ENCODE peak calls at places on chromosome 9, in nine cellular contexts. A is mesothelial cell of epicardium, X is NCI-H1417, P is fibroblast of pulmonary artery, D is heart left ventricle, I is astrocyte of the spinal cord, Z is iPS DF 19.7, U is endothelial cell, F is caudate nucleus. K is an unnamed sample.

GRCh38 chr9:373759-374206 is 159.1 kb downstream of the DOCK8 start:
- DNase-seq in X (no peak), P (no peak), I (no peak), U (no peak), A (no peak), Z (no peak), D (no peak), F (no peak), K (no peak)

GRCh38 chr9:30299126-30299780 is 2085.2 kb upstream of the ACO1 start:
- DNase-seq in X (no peak), U (no peak), D (peak), I (no peak), P (no peak), A (no peak), F (no peak), Z (no peak), K (no peak)

GRCh38 chr9:31394040-31394473 is 990.4 kb upstream of the ACO1 start:
- DNase-seq in U (no peak), A (no peak), X (peak), F (no peak), D (no peak), P (peak), Z (no peak), I (peak), K (no peak)

GRCh38 chr9:2771661-2772060 is 54.4 kb downstream of the KCNV2 start:
- DNase-seq in F (no peak), Z (no peak), D (no peak), U (no peak), P (no peak), X (no peak), I (no peak), A (no peak), K (no peak)

GRCh38 chr9:8816361-8816760 is 1016.8 kb upstream of the DMAC1 start:
- DNase-seq in F (no peak), D (no peak), Z (peak), X (peak), U (peak), A (no peak), I (no peak), P (no peak), K (no peak)

GRCh38 chr9:125758986-125759811 is 12.0 kb downstream of the PBX3 start:
- DNase-seq in F (peak), D (peak), X (peak), Z (no peak), U (no peak), P (no peak), A (no peak), I (peak), K (no peak)

GRCh38 chr9:74498616-74499095 is 1.5 kb downstream of the RORB start:
- DNase-seq in A (peak), P (no peak), X (no peak), D (no peak), I (no peak), U (peak), F (no peak), Z (no peak), K (no peak)

GRCh38 chr9:136629879-136630661 is 32.6 kb upstream of the EGFL7 start:
- DNase-seq in Z (no peak), F (peak), U (peak), I (peak), A (peak), P (peak), D (peak), X (peak), K (peak)

GRCh38 chr9:28249424-28249823 is 676.1 kb upstream of the C9orf72 start:
- DNase-seq in I (no peak), F (no peak), X (no peak), D (no peak), P (no peak), A (no peak), U (no peak), Z (no peak), K (no peak)

GRCh38 chr9:19124430-19124793 is 2.9 kb downstream of the PLIN2 start:
- DNase-seq in U (no peak), D (no peak), X (no peak), Z (no peak), P (no peak), I (no peak), F (no peak), A (no peak), K (no peak)

GRCh38 chr9:126724226-126724625 is 80.6 kb upstream of the ZBTB43 start:
- DNase-seq in U (no peak), I (no peak), A (no peak), F (no peak), D (peak), X (no peak), P (no peak), Z (no peak), K (no peak)

GRCh38 chr9:75085640-75086039 is 2.3 kb downstream of the NMRK1 start:
- DNase-seq in P (no peak), X (no peak), A (no peak), U (no peak), I (no peak), D (no peak), Z (no peak), F (no peak), K (no peak)

GRCh38 chr9:122518841-122519240 is at the start of gene OR1J4:
- DNase-seq in F (no peak), D (no peak), I (no peak), U (no peak), Z (no peak), P (no peak), X (no peak), A (no peak), K (no peak)

GRCh38 chr9:128422783-128423150 is 2.1 kb downstream of the CERCAM start:
- DNase-seq in D (no peak), P (no peak), U (no peak), I (no peak), Z (no peak), F (no peak), A (no peak), X (no peak), K (no peak)

GRCh38 chr9:79471577-79472543 is 99.9 kb upstream of the TLE4 start:
- DNase-seq in X (peak), D (peak), P (peak), F (peak), U (no peak), I (peak), Z (no peak), A (no peak), K (no peak)

GRCh38 chr9:26856413-26857032 is 36.1 kb downstream of the CAAP1 start:
- DNase-seq in D (no peak), X (peak), Z (peak), P (peak), I (peak), A (no peak), F (no peak), U (peak), K (no peak)

GRCh38 chr9:113501129-113501686 is 37.7 kb downstream of the RGS3 start:
- DNase-seq in P (peak), I (no peak), U (peak), D (peak), Z (no peak), X (no peak), F (no peak), A (no peak), K (no peak)

GRCh38 chr9:79663299-79663698 is 91.5 kb downstream of the TLE4 start:
- DNase-seq in D (no peak), X (no peak), P (no peak), I (peak), U (no peak), A (no peak), F (no peak), Z (no peak), K (no peak)

GRCh38 chr9:70044450-70045307 is 1.0 kb downstream of the MAMDC2 start:
- DNase-seq in I (peak), U (peak), X (peak), Z (no peak), A (no peak), P (peak), F (no peak), D (no peak), K (no peak)

GRCh38 chr9:118222375-118222774 is 518.2 kb downstream of the TLR4 start:
- DNase-seq in X (no peak), U (peak), F (peak), A (no peak), I (no peak), P (no peak), Z (peak), D (no peak), K (no peak)

GRCh38 chr9:37350486-37351190 is 71.9 kb upstream of the GRHPR start:
- DNase-seq in D (no peak), X (no peak), F (no peak), P (peak), A (no peak), I (peak), U (no peak), Z (no peak), K (no peak)

GRCh38 chr9:125932012-125932411 is 184.8 kb downstream of the PBX3 start:
- DNase-seq in U (no peak), X (no peak), P (peak), A (no peak), D (peak), Z (no peak), F (peak), I (peak), K (no peak)

GRCh38 chr9:103899836-103900235 is 194.3 kb upstream of the SMC2 start:
- DNase-seq in Z (no peak), A (no peak), F (no peak), U (no peak), P (no peak), I (no peak), X (no peak), D (no peak), K (no peak)

GRCh38 chr9:126988857-126989256 is 74.3 kb downstream of the RALGPS1 start:
- DNase-seq in A (no peak), P (no peak), F (no peak), D (no peak), I (no peak), Z (no peak), X (no peak), U (no peak), K (no peak)

GRCh38 chr9:85377751-85378289 is 363.9 kb downstream of the AGTPBP1 start:
- DNase-seq in Z (no peak), F (no peak), U (no peak), D (no peak), A (no peak), P (no peak), X (no peak), I (peak), K (no peak)

GRCh38 chr9:137878146-137878941 is 762 bp downstream of the CACNA1B start:
- DNase-seq in A (peak), D (no peak), P (peak), X (peak), U (peak), I (peak), Z (peak), F (peak), K (no peak)

GRCh38 chr9:95105519-95106287 is 211.8 kb downstream of the FANCC start:
- DNase-seq in F (no peak), I (no peak), P (no peak), U (no peak), A (no peak), X (no peak), D (no peak), Z (no peak), K (no peak)

GRCh38 chr9:101957705-101958104 is 219.3 kb upstream of the GRIN3A start:
- DNase-seq in U (no peak), X (no peak), P (no peak), F (no peak), I (no peak), Z (no peak), D (no peak), A (no peak), K (no peak)

GRCh38 chr9:94903961-94904421 is 177.5 kb downstream of the AOPEP start:
- DNase-seq in D (no peak), U (no peak), X (no peak), I (no peak), Z (no peak), F (no peak), P (no peak), A (peak), K (no peak)

GRCh38 chr9:79764377-79764776 is 192.6 kb downstream of the TLE4 start:
- DNase-seq in U (no peak), I (peak), A (no peak), X (no peak), F (no peak), P (peak), Z (no peak), D (no peak), K (no peak)

GRCh38 chr9:37873955-37874354 is 30.0 kb downstream of the SLC25A51 start:
- DNase-seq in F (no peak), U (no peak), A (no peak), P (no peak), D (no peak), X (no peak), Z (no peak), I (no peak), K (no peak)

GRCh38 chr9:114884787-114885452 is 45.5 kb downstream of the TNFSF8 start:
- DNase-seq in A (no peak), X (no peak), I (no peak), F (no peak), U (no peak), P (no peak), D (no peak), Z (no peak), K (no peak)

GRCh38 chr9:110835404-110835803 is 166.8 kb downstream of the MUSK start:
- DNase-seq in I (peak), U (no peak), A (no peak), F (no peak), P (peak), X (no peak), D (no peak), Z (no peak), K (no peak)

GRCh38 chr9:87006956-87007355 is 59.6 kb upstream of the GAS1 start:
- DNase-seq in U (no peak), X (no peak), F (no peak), D (no peak), A (no peak), I (no peak), Z (no peak), P (no peak), K (no peak)

GRCh38 chr9:13718086-13718485 is 438.6 kb upstream of the MPDZ start:
- DNase-seq in F (no peak), I (peak), P (peak), Z (no peak), X (no peak), U (no peak), D (no peak), A (no peak), K (no peak)

GRCh38 chr9:137694962-137695875 is 76.4 kb downstream of the EHMT1 start:
- DNase-seq in A (no peak), P (peak), F (peak), D (peak), Z (no peak), X (no peak), I (no peak), U (peak), K (peak)

K was measured in HuH-7.5.